ENCODE peak calls at places on chromosomes 5 and 9, in seven cellular contexts. C is GM12865, L is fibroblast of lung, Z is fibroblast of mammary gland, V is A549, A is choroid plexus epithelial cell, K is RWPE2. J is an unnamed sample.
A peak's percentile ranks its signal among the peaks of the same experiment; 100 is the strongest.

GRCh38 chr5:133328800-133329199 is 277.0 kb downstream of the HSPA4 start:
- DNase-seq in L (no peak), Z (no peak), V (no peak), C (no peak), K (no peak), A (no peak), J (no peak)

GRCh38 chr9:14343948-14344547 is 30.1 kb upstream of the NFIB start:
- DNase-seq in Z (no peak), C (no peak), V (no peak), A (no peak), L (no peak), K (no peak), J (no peak)

GRCh38 chr9:69386651-69387050 is 61.6 kb downstream of the ENTREP1 start:
- DNase-seq in A (no peak), L (no peak), V (no peak), K (no peak), Z (no peak), C (no peak), J (no peak)

GRCh38 chr9:35112257-35113020 is 3.2 kb downstream of the ATOSB start:
- DNase-seq in V (no peak), C (no peak), Z (peak; percentile 84), A (peak; percentile 62), L (peak; percentile 75), K (no peak), J (peak; percentile 52)

GRCh38 chr9:106772523-106773290 is 90.3 kb upstream of the ZNF462 start:
- DNase-seq in Z (peak; percentile 40), L (no peak), V (no peak), K (no peak), C (no peak), A (peak; percentile 48), J (peak; percentile 63)

GRCh38 chr5:41414598-41414997 is 95.8 kb downstream of the PLCXD3 start:
- DNase-seq in L (peak; percentile 97), K (no peak), Z (peak; percentile 97), A (peak; percentile 93), C (no peak), V (peak; percentile 46), J (peak; percentile 88)

GRCh38 chr9:136666364-136667216 is 3.9 kb downstream of the EGFL7 start:
- DNase-seq in V (no peak), A (no peak), K (no peak), L (no peak), C (no peak), Z (no peak), J (no peak)

GRCh38 chr5:150129813-150130492 is 25.7 kb downstream of the PDGFRB start:
- DNase-seq in K (no peak), C (peak; percentile 71), L (peak; percentile 52), A (peak; percentile 88), V (peak; percentile 94), Z (peak; percentile 83), J (peak; percentile 86)

GRCh38 chr5:7849531-7850240 is 1.2 kb downstream of the CFAP90 start:
- DNase-seq in A (no peak), C (no peak), L (no peak), V (no peak), K (no peak), Z (no peak), J (no peak)

GRCh38 chr9:114898741-114899140 is 31.6 kb downstream of the TNFSF8 start:
- DNase-seq in C (peak; percentile 54), Z (no peak), A (no peak), L (no peak), K (no peak), V (no peak), J (peak; percentile 48)

GRCh38 chr5:169805937-169806700 is 169.0 kb downstream of the DOCK2 start:
- DNase-seq in A (no peak), C (peak; percentile 81), L (no peak), Z (no peak), K (no peak), V (no peak), J (no peak)

GRCh38 chr9:137956688-137957385 is 79.3 kb downstream of the CACNA1B start:
- DNase-seq in C (peak; percentile 17), V (no peak), Z (no peak), A (no peak), L (no peak), K (no peak), J (no peak)

GRCh38 chr9:114047717-114048116 is 30.4 kb downstream of the AMBP start:
- DNase-seq in C (peak; percentile 23), Z (no peak), V (peak; percentile 31), K (no peak), L (no peak), A (peak; percentile 43), J (no peak)

GRCh38 chr5:72584466-72584865 is 77.3 kb upstream of the ZNF366 start:
- DNase-seq in Z (peak; percentile 83), L (no peak), K (no peak), A (peak; percentile 65), C (peak; percentile 89), V (no peak), J (peak; percentile 53)

GRCh38 chr5:14712131-14712530 is 47.6 kb downstream of the OTULIN start:
- DNase-seq in Z (no peak), V (no peak), A (no peak), L (no peak), K (no peak), C (no peak), J (no peak)

GRCh38 chr5:158485604-158486081 is 614.1 kb downstream of the EBF1 start:
- DNase-seq in V (no peak), C (no peak), L (no peak), K (no peak), Z (peak; percentile 69), A (peak; percentile 12), J (no peak)

GRCh38 chr5:148583421-148583965 is 70.8 kb downstream of the HTR4 start:
- DNase-seq in C (no peak), A (no peak), Z (no peak), V (no peak), K (no peak), L (no peak), J (no peak)

DNA sequence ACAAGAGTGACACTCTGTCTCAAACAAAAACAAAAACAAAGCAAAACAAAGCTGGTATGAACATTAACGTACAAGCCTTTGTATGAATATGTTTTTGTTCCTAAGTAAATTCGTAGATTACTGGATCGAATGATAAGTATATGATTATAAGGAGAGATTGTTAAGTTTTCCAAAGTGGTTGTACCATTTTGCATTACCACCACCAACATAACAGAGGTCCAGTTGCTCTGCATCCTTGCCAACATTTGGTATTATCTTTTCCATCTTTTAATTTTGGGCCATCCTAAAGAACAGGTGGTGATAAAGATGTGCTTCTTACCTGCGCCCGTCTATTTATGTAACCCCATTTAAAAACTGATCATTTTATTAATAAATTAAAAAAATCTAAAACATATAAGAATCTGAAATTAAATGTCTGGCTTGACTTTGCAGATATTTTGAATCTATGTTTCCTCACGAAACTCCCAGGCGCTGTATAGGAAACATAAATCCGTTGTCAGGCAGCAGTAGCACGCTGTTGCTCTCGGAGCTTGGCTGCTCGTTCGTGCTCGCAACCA is 593 bp upstream of the NAA35 start:
- DNase-seq in L (no peak), K (no peak), V (peak; percentile 14), A (no peak), Z (no peak), C (no peak), J (no peak)
- H3K4me3 ChIP-seq in L (peak overlapping the region; percentile 94), K (peak overlapping the region; percentile 80), V (peak overlapping the region; percentile 95), A (peak overlapping the region; percentile 96), Z (peak overlapping the region; percentile 73), C (peak overlapping the region; percentile 60), J (peak overlapping the region; percentile 93)

GRCh38 chr5:77869115-77869798 is 93.1 kb upstream of the TBCA start:
- DNase-seq in K (no peak), C (no peak), Z (no peak), A (no peak), V (no peak), L (no peak), J (no peak)

GRCh38 chr5:77864997-77865396 is 88.9 kb upstream of the TBCA start:
- DNase-seq in C (no peak), Z (no peak), K (no peak), V (no peak), L (no peak), A (no peak), J (no peak)

GRCh38 chr5:77867914-77868313 is 91.8 kb upstream of the TBCA start:
- DNase-seq in C (no peak), L (no peak), A (no peak), V (no peak), Z (no peak), K (no peak), J (no peak)

GRCh38 chr5:77866198-77866597 is 90.1 kb upstream of the TBCA start:
- DNase-seq in C (no peak), K (no peak), A (no peak), L (no peak), V (no peak), Z (no peak), J (no peak)

DNA sequence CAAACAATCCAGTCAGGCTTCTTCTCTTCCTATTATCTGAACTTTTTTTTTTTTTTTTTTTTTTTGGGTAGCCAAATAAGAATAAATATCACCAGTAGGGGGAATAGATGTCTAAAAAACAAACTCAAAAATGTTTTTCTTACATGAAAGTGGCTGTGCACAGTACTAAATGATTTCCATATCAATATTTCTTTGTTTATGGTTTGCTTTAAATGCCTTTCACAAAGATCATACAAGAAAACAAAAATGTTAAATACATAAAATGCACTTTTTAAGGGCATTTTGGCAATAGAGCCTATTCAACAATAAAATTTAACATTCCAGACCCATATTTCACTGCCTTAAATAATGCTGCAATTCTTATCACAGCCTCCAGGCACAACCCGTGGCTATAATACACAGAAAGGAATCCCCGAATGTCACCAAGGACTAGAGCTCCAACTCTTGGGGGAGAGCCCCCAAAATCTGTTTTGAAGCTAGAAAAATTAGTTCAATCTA is 91.1 kb upstream of the TBCA start:
- DNase-seq in Z (peak; percentile 36), A (peak; percentile 46), L (no peak), K (no peak), C (no peak), V (peak; percentile 46), J (peak; percentile 13)
- TF ChIP-seq CTCF in Z (peak; percentile 39), A (peak; percentile 53), L (peak; percentile 44), K (peak; percentile 72), C (peak; percentile 17), V (peak; percentile 41), J (peak; percentile 33)

DNA sequence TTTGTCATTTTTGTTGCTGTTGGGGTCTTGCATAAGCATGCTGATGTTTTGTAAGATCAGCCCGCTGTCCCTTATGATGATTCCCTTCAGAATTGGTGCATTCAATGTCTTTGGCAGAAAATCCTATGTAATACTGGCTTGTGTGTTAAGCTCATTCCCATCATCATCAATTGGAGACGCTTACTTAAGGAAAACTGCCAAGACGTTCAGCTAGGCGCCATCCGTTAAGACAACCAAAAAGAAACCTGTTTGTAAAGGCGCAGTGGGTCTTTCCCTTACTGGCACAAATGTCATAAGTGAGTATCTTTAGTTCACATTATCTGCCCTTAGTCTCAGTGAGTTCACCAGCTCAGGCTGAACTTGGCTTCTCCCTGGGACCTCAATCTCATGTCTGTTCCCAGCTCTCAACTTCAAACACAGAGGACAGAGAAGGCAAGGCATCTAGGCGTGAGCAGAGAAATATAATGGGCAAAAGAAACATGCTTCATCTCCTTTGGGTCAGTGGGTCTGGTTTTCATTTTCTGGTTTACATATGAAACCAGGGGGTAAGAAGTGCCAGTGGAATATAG is 97.9 kb downstream of the EFNA5 start:
- DNase-seq in V (no peak), K (no peak), L (no peak), A (no peak), Z (no peak), C (no peak), J (no peak)
- H3K4me3 ChIP-seq in V (no peak overlapping the region), K (no peak overlapping the region), L (no peak overlapping the region), A (no peak overlapping the region), Z (no peak overlapping the region), C (no peak overlapping the region), J (no peak overlapping the region)

DNA sequence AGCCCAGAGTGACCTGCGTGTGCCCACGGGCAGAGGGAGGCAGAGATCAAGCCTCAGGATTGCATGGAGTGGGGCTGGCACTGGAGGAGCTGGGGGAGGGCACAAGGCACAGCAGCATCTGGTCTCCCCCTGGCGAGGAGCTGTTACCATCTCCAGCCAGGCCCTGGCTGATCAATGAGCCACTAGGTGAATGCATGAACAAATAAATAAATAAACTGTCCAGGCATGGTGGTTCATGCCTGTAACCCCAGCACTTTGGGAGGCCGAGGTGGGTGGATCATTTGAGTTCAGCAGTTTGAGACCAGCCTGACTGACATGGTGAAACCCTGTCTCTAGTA is 14.3 kb upstream of the PSMB7 start:
- DNase-seq in L (no peak), K (no peak), A (no peak), V (no peak), C (no peak), Z (no peak), J (no peak)
- TF ChIP-seq CTCF in L (no peak), K (no peak), A (no peak), V (no peak), C (no peak), Z (no peak), J (no peak)